ENCODE peak calls at places on chromosomes 1 and 21, in four cellular contexts. One of them, this sample, is unnamed.

GRCh38 chr1:41239988-41240610 is 2.0 kb downstream of the SCMH1 start:
- DNase-seq in BJ: peak; percentile 28
- DNase-seq in GM13977: peak; percentile 44
- DNase-seq in neural crest cell: no peak
- DNase-seq in this sample: no peak

GRCh38 chr1:69494171-69494570 is 73.6 kb upstream of the LRRC7 start:
- DNase-seq in BJ: no peak
- DNase-seq in GM13977: no peak
- DNase-seq in neural crest cell: no peak
- DNase-seq in this sample: no peak

GRCh38 chr1:206785366-206785765 is 13.1 kb upstream of the IL10 start:
- DNase-seq in BJ: no peak
- DNase-seq in GM13977: no peak
- DNase-seq in neural crest cell: peak; percentile 31
- DNase-seq in this sample: no peak

GRCh38 chr21:35565204-35565611 is 495.1 kb downstream of the SETD4 start:
- DNase-seq in BJ: peak; percentile 76
- DNase-seq in GM13977: no peak
- DNase-seq in neural crest cell: peak; percentile 4
- DNase-seq in this sample: no peak

GRCh38 chr1:232944342-232944741 is 6.1 kb upstream of the NTPCR start:
- DNase-seq in BJ: no peak
- DNase-seq in GM13977: no peak
- DNase-seq in neural crest cell: no peak
- DNase-seq in this sample: no peak

GRCh38 chr1:184567648-184568047 is 180.8 kb downstream of the C1orf21 start:
- DNase-seq in BJ: no peak
- DNase-seq in GM13977: no peak
- DNase-seq in neural crest cell: no peak
- DNase-seq in this sample: no peak

GRCh38 chr1:172002725-172003345 is 161.5 kb downstream of the DNM3 start:
- DNase-seq in BJ: no peak
- DNase-seq in GM13977: no peak
- DNase-seq in neural crest cell: peak; percentile 20
- DNase-seq in this sample: no peak

GRCh38 chr1:48526045-48526714 is 54.2 kb upstream of the SPATA6 start:
- DNase-seq in BJ: no peak
- DNase-seq in GM13977: no peak
- DNase-seq in neural crest cell: no peak
- DNase-seq in this sample: no peak

GRCh38 chr1:46440478-46440877 is 46.4 kb downstream of the FAAH start:
- DNase-seq in BJ: no peak
- DNase-seq in GM13977: no peak
- DNase-seq in neural crest cell: no peak
- DNase-seq in this sample: no peak

GRCh38 chr1:212077028-212077427 is 41.5 kb downstream of the DTL start:
- DNase-seq in BJ: no peak
- DNase-seq in GM13977: no peak
- DNase-seq in neural crest cell: no peak
- DNase-seq in this sample: no peak

GRCh38 chr1:48249868-48250267 is 27.4 kb downstream of the SLC5A9 start:
- DNase-seq in BJ: no peak
- DNase-seq in GM13977: no peak
- DNase-seq in neural crest cell: no peak
- DNase-seq in this sample: no peak